ENCODE peak calls at places on chromosomes 11 and 22, in seven cellular contexts. One of them, this sample, is unnamed. For H3K36me3, the result is how much of the 10 kb centered on the place peaks cover.

GRCh38 chr22:46175631-46176030 is 25.3 kb downstream of the PPARA start:
- DNase-seq in heart right ventricle: no peak
- DNase-seq in stomach: no peak
- DNase-seq in MM.1S: no peak
- DNase-seq in lung: no peak
- DNase-seq in hepatocyte: no peak
- DNase-seq in testis: no peak
- DNase-seq in this sample: no peak

GRCh38 chr11:117232911-117233409 is 489 bp downstream of the RNF214 start:
- DNase-seq in heart right ventricle: no peak
- DNase-seq in stomach: no peak
- DNase-seq in MM.1S: no peak
- DNase-seq in lung: no peak
- DNase-seq in hepatocyte: no peak
- DNase-seq in testis: peak
- DNase-seq in this sample: peak

GRCh38 chr22:49676230-49676629 is 151.4 kb downstream of the BRD1 start:
- DNase-seq in heart right ventricle: no peak
- DNase-seq in stomach: no peak
- DNase-seq in MM.1S: no peak
- DNase-seq in lung: no peak
- DNase-seq in hepatocyte: no peak
- DNase-seq in testis: no peak
- DNase-seq in this sample: no peak

GRCh38 chr22:49536571-49537131 is 291.0 kb downstream of the BRD1 start:
- DNase-seq in heart right ventricle: no peak
- DNase-seq in stomach: no peak
- DNase-seq in MM.1S: no peak
- DNase-seq in lung: no peak
- DNase-seq in hepatocyte: no peak
- DNase-seq in testis: no peak
- DNase-seq in this sample: no peak

GRCh38 chr11:48182860-48183526 is 33.6 kb upstream of the OR4B1 start:
- DNase-seq in heart right ventricle: peak
- DNase-seq in stomach: no peak
- DNase-seq in MM.1S: no peak
- DNase-seq in lung: no peak
- DNase-seq in hepatocyte: no peak
- DNase-seq in testis: no peak
- DNase-seq in this sample: no peak

GRCh38 chr11:3042496-3043314 is 14.5 kb downstream of the CARS1 start:
- DNase-seq in heart right ventricle: no peak
- DNase-seq in stomach: no peak
- DNase-seq in MM.1S: no peak
- DNase-seq in lung: no peak
- DNase-seq in hepatocyte: no peak
- DNase-seq in testis: no peak
- DNase-seq in this sample: no peak

GRCh38 chr11:110123003-110123402 is 29.8 kb downstream of the ZC3H12C start:
- DNase-seq in heart right ventricle: no peak
- DNase-seq in stomach: no peak
- DNase-seq in MM.1S: no peak
- DNase-seq in lung: no peak
- DNase-seq in hepatocyte: no peak
- DNase-seq in testis: no peak
- DNase-seq in this sample: no peak

GRCh38 chr22:37259540-37260029 is 15.5 kb upstream of the RAC2 start:
- DNase-seq in heart right ventricle: no peak
- DNase-seq in stomach: no peak
- DNase-seq in MM.1S: no peak
- DNase-seq in lung: no peak
- DNase-seq in hepatocyte: peak
- DNase-seq in testis: peak
- DNase-seq in this sample: peak

GRCh38 chr11:96155627-96156378 is 187.2 kb downstream of the MAML2 start:
- DNase-seq in heart right ventricle: peak
- DNase-seq in stomach: peak
- DNase-seq in MM.1S: no peak
- DNase-seq in lung: peak
- DNase-seq in hepatocyte: peak
- DNase-seq in testis: peak
- DNase-seq in this sample: peak

GRCh38 chr11:69599502-69599901 is 41.5 kb upstream of the CCND1 start:
- DNase-seq in heart right ventricle: no peak
- DNase-seq in stomach: no peak
- DNase-seq in MM.1S: no peak
- DNase-seq in lung: no peak
- DNase-seq in hepatocyte: no peak
- DNase-seq in testis: no peak
- DNase-seq in this sample: peak

GRCh38 chr11:65695459-65696241 is 16.4 kb upstream of the KAT5 start:
- DNase-seq in heart right ventricle: peak
- DNase-seq in stomach: peak
- DNase-seq in MM.1S: no peak
- DNase-seq in lung: no peak
- DNase-seq in hepatocyte: peak
- DNase-seq in testis: peak
- DNase-seq in this sample: no peak

GRCh38 chr22:36419912-36420882 is 32.4 kb upstream of the MYH9 start:
- DNase-seq in heart right ventricle: peak
- DNase-seq in stomach: no peak
- DNase-seq in MM.1S: no peak
- DNase-seq in lung: no peak
- DNase-seq in hepatocyte: peak
- DNase-seq in testis: no peak
- DNase-seq in this sample: no peak

GRCh38 chr11:11281626-11282025 is 71.4 kb downstream of the CSNK2A3 start:
- DNase-seq in heart right ventricle: peak
- DNase-seq in stomach: no peak
- DNase-seq in MM.1S: no peak
- DNase-seq in lung: no peak
- DNase-seq in hepatocyte: no peak
- DNase-seq in testis: no peak
- DNase-seq in this sample: no peak

GRCh38 chr22:50708996-50709395 is 29.0 kb upstream of the ACR start:
- DNase-seq in heart right ventricle: no peak
- DNase-seq in stomach: no peak
- DNase-seq in MM.1S: no peak
- DNase-seq in lung: no peak
- DNase-seq in hepatocyte: no peak
- DNase-seq in testis: no peak
- DNase-seq in this sample: no peak

GRCh38 chr11:96242971-96243647 is 99.9 kb downstream of the MAML2 start:
- DNase-seq in heart right ventricle: peak
- DNase-seq in stomach: peak
- DNase-seq in MM.1S: no peak
- DNase-seq in lung: peak
- DNase-seq in hepatocyte: peak
- DNase-seq in testis: peak
- DNase-seq in this sample: peak

GRCh38 chr11:134140961-134141490 is 72.2 kb downstream of the JAM3 start:
- DNase-seq in heart right ventricle: no peak
- DNase-seq in stomach: no peak
- DNase-seq in MM.1S: no peak
- DNase-seq in lung: no peak
- DNase-seq in hepatocyte: no peak
- DNase-seq in testis: no peak
- DNase-seq in this sample: no peak

GRCh38 chr11:96472085-96472484 is 82.3 kb downstream of the JRKL start:
- DNase-seq in heart right ventricle: no peak
- DNase-seq in stomach: no peak
- DNase-seq in MM.1S: no peak
- DNase-seq in lung: no peak
- DNase-seq in hepatocyte: no peak
- DNase-seq in testis: no peak
- DNase-seq in this sample: no peak

GRCh38 chr11:90229791-90230190 is 6.9 kb upstream of the CHORDC1 start:
- DNase-seq in heart right ventricle: no peak
- DNase-seq in stomach: no peak
- DNase-seq in MM.1S: no peak
- DNase-seq in lung: no peak
- DNase-seq in hepatocyte: no peak
- DNase-seq in testis: no peak
- DNase-seq in this sample: no peak

GRCh38 chr11:30196400-30197206 is 34.2 kb upstream of the FSHB start:
- DNase-seq in heart right ventricle: peak
- DNase-seq in stomach: peak
- DNase-seq in MM.1S: peak
- DNase-seq in lung: peak
- DNase-seq in hepatocyte: peak
- DNase-seq in testis: peak
- DNase-seq in this sample: peak

GRCh38 chr22:11628651-11629511 is 3899.1 kb upstream of the OR11H1 start:
- DNase-seq in heart right ventricle: no peak
- DNase-seq in stomach: no peak
- DNase-seq in MM.1S: no peak
- DNase-seq in lung: no peak
- DNase-seq in hepatocyte: no peak
- DNase-seq in testis: no peak
- DNase-seq in this sample: no peak

GRCh38 chr11:3090096-3090901 is 33.1 kb upstream of the CARS1 start:
- DNase-seq in heart right ventricle: no peak
- DNase-seq in stomach: no peak
- DNase-seq in MM.1S: no peak
- DNase-seq in lung: no peak
- DNase-seq in hepatocyte: no peak
- DNase-seq in testis: no peak
- DNase-seq in this sample: no peak

GRCh38 chr11:17570034-17570433 is 23.0 kb downstream of the OTOG start:
- DNase-seq in heart right ventricle: no peak
- DNase-seq in stomach: no peak
- DNase-seq in MM.1S: no peak
- DNase-seq in lung: no peak
- DNase-seq in hepatocyte: no peak
- DNase-seq in testis: no peak
- DNase-seq in this sample: no peak

GRCh38 chr11:75430692-75431532 is 2.1 kb downstream of the KLHL35 start:
- DNase-seq in heart right ventricle: no peak
- DNase-seq in stomach: no peak
- DNase-seq in MM.1S: no peak
- DNase-seq in lung: no peak
- DNase-seq in hepatocyte: no peak
- DNase-seq in testis: no peak
- DNase-seq in this sample: no peak

GRCh38 chr11:114261791-114262190 is 34.4 kb upstream of the NNMT start:
- DNase-seq in heart right ventricle: no peak
- DNase-seq in stomach: no peak
- DNase-seq in MM.1S: no peak
- DNase-seq in lung: no peak
- DNase-seq in hepatocyte: no peak
- DNase-seq in testis: no peak
- DNase-seq in this sample: no peak

GRCh38 chr11:75422248-75423231 is 10.5 kb downstream of the KLHL35 start:
- DNase-seq in heart right ventricle: no peak
- DNase-seq in stomach: peak
- DNase-seq in MM.1S: no peak
- DNase-seq in lung: peak
- DNase-seq in hepatocyte: peak
- DNase-seq in testis: no peak
- DNase-seq in this sample: no peak

DNA sequence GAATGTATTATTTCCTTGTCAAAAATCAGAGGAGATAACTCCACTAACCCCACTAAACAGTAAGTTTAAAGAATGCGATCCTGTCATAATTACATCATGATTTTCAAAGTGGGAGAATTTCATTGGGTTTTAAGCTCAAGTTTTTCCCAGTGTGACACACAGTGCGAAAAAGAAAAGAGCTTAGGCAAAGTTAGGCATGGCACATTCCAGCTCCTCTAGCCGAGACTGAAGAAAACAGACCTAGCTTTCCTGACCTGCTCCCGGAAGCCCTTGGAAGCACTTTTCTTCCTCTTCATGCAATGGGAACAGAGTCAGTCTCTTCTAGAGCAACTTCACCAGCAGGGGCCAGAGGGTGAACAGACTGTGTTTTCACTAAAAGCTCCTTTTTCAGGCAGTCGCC is 76.6 kb upstream of the AKIP1 start:
- DNase-seq in heart right ventricle: no peak
- DNase-seq in stomach: no peak
- DNase-seq in MM.1S: no peak
- DNase-seq in lung: no peak
- DNase-seq in hepatocyte: no peak
- DNase-seq in testis: no peak
- DNase-seq in this sample: no peak
- TF ChIP-seq CTCF in heart right ventricle: no peak
- TF ChIP-seq CTCF in stomach: no peak
- TF ChIP-seq CTCF in MM.1S: no peak
- TF ChIP-seq CTCF in lung: no peak
- TF ChIP-seq CTCF in hepatocyte: no peak
- TF ChIP-seq CTCF in testis: no peak
- TF ChIP-seq CTCF in this sample: no peak

DNA sequence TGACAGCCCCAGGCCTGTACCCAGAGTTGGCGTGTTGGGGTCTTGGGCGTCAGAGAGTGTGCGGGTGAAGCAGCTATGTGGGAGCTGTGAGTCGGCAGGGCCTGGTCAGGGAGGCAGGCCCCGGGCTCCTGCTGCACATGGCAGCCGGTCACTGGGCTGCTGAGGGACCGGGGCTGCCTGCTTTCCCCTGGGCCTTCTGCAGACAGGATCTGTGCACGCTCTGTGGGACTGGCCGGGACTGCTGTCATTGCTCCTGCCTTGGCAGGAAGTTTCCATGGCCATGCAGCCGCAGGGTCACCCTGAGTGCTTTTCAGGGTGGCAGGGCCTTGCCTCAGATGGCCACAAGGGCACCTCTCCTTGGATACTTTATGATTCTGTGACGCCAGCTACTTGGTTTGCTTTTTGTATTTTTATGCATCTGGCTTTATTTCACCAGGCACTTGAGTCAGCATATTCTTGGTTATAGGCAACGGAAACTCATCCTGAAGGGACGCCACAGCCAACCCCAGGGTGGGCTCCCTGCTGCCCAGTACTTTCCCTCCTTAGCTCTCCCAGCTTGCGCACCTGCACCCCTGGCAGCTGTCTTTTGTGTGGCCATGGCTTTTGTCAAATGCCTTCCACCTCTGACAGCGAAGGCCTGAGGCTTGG is 52.5 kb downstream of the AP2A2 start:
- DNase-seq in heart right ventricle: no peak
- DNase-seq in stomach: no peak
- DNase-seq in MM.1S: no peak
- DNase-seq in lung: no peak
- DNase-seq in hepatocyte: no peak
- DNase-seq in testis: no peak
- DNase-seq in this sample: no peak
- H3K36me3 ChIP-seq in heart right ventricle: under half
- H3K36me3 ChIP-seq in stomach: under half
- H3K36me3 ChIP-seq in MM.1S: under half
- H3K36me3 ChIP-seq in lung: under half
- H3K36me3 ChIP-seq in hepatocyte: under half
- H3K36me3 ChIP-seq in testis: under half
- H3K36me3 ChIP-seq in this sample: half or more

GRCh38 chr11:27649800-27650199 is 50.5 kb downstream of the BDNF start:
- DNase-seq in heart right ventricle: no peak
- DNase-seq in stomach: no peak
- DNase-seq in MM.1S: no peak
- DNase-seq in lung: no peak
- DNase-seq in hepatocyte: no peak
- DNase-seq in testis: no peak
- DNase-seq in this sample: no peak
- H3K4me3 ChIP-seq in heart right ventricle: no peak
- H3K4me3 ChIP-seq in stomach: no peak
- H3K4me3 ChIP-seq in MM.1S: no peak
- H3K4me3 ChIP-seq in lung: no peak
- H3K4me3 ChIP-seq in hepatocyte: no peak
- H3K4me3 ChIP-seq in testis: no peak
- H3K4me3 ChIP-seq in this sample: no peak

GRCh38 chr11:41978951-41979350 is 519.5 kb upstream of the LRRC4C start:
- DNase-seq in heart right ventricle: no peak
- DNase-seq in stomach: no peak
- DNase-seq in MM.1S: no peak
- DNase-seq in lung: no peak
- DNase-seq in hepatocyte: no peak
- DNase-seq in testis: no peak
- DNase-seq in this sample: no peak
- TF ChIP-seq CTCF in heart right ventricle: no peak
- TF ChIP-seq CTCF in stomach: no peak
- TF ChIP-seq CTCF in MM.1S: no peak
- TF ChIP-seq CTCF in lung: no peak
- TF ChIP-seq CTCF in hepatocyte: no peak
- TF ChIP-seq CTCF in testis: no peak
- TF ChIP-seq CTCF in this sample: no peak